ENCODE peak calls at places on chromosomes 2 and 18, in six cellular contexts. P is CD8-positive, alpha-beta T cell; C is bronchial epithelial cell; O is NB4; E is breast epithelium; K is AG09309. Q is an unnamed sample.
A peak's percentile ranks its signal among the peaks of the same experiment; 100 is the strongest.

GRCh38 chr2:177474904-177475474 is 82.4 kb downstream of the AGPS start:
- DNase-seq in P (no peak), O (no peak), E (no peak), C (peak; percentile 76), K (peak; percentile 3), Q (no peak)

GRCh38 chr2:231361701-231362588 is 33.6 kb upstream of the B3GNT7 start:
- DNase-seq in P (no peak), K (no peak), C (no peak), O (peak; percentile 94), E (peak; percentile 35), Q (peak; percentile 57)

GRCh38 chr2:226656367-226656766 is 143.3 kb downstream of the IRS1 start:
- DNase-seq in K (no peak), P (no peak), C (no peak), O (no peak), E (no peak), Q (no peak)

GRCh38 chr2:205698556-205699282 is 16.4 kb downstream of the NRP2 start:
- DNase-seq in K (no peak), E (no peak), P (no peak), O (no peak), C (peak; percentile 29), Q (no peak)

GRCh38 chr2:190545756-190546385 is 11.3 kb upstream of the NEMP2 start:
- DNase-seq in C (no peak), E (no peak), K (no peak), P (no peak), O (no peak), Q (no peak)

GRCh38 chr2:67526283-67526682 is 129.2 kb downstream of the ETAA1 start:
- DNase-seq in O (peak; percentile 4), E (no peak), P (no peak), C (peak; percentile 75), K (peak; percentile 55), Q (no peak)

GRCh38 chr2:128808462-128809255 is 490.0 kb upstream of the HS6ST1 start:
- DNase-seq in K (no peak), E (no peak), P (no peak), O (no peak), C (peak; percentile 95), Q (no peak)

GRCh38 chr2:217383620-217384019 is 523.8 kb upstream of the TNP1 start:
- DNase-seq in O (no peak), C (no peak), E (no peak), K (no peak), P (no peak), Q (no peak)

GRCh38 chr18:32040936-32041335 is 22.3 kb downstream of the RNF125 start:
- DNase-seq in O (peak; percentile 90), P (peak; percentile 43), E (no peak), C (no peak), K (no peak), Q (peak; percentile 41)

GRCh38 chr18:24797987-24798386 is 337.6 kb downstream of the HRH4 start:
- DNase-seq in E (no peak), O (no peak), P (no peak), K (no peak), C (no peak), Q (no peak)

GRCh38 chr2:9336209-9336533 is 87.2 kb downstream of the ITGB1BP1 start:
- DNase-seq in E (no peak), C (no peak), P (no peak), K (no peak), O (no peak), Q (no peak)

GRCh38 chr2:142877265-142877756 is at the start of gene KYNU:
- DNase-seq in C (peak; percentile 76), K (no peak), P (no peak), O (peak; percentile 59), E (no peak), Q (no peak)

GRCh38 chr18:3440340-3440739 is 9.6 kb upstream of the TGIF1 start:
- DNase-seq in K (no peak), C (no peak), P (no peak), O (no peak), E (no peak), Q (no peak)

GRCh38 chr18:63152096-63152495 is 167.5 kb downstream of the BCL2 start:
- DNase-seq in O (no peak), E (no peak), C (no peak), P (no peak), K (no peak), Q (no peak)

GRCh38 chr2:219384872-219385271 is 2.8 kb downstream of the DNPEP start:
- DNase-seq in P (no peak), E (no peak), O (no peak), K (no peak), C (no peak), Q (no peak)

GRCh38 chr2:225993430-225993829 is 593.9 kb downstream of the NYAP2 start:
- DNase-seq in E (no peak), O (no peak), C (peak; percentile 71), P (no peak), K (no peak), Q (no peak)

GRCh38 chr2:241865957-241866858 is 3.3 kb upstream of the RTP5 start:
- DNase-seq in O (peak; percentile 46), C (no peak), E (no peak), K (no peak), P (no peak), Q (no peak)

GRCh38 chr2:65345626-65346025 is 86.8 kb downstream of the SPRED2 start:
- DNase-seq in K (no peak), P (no peak), O (no peak), E (no peak), C (no peak), Q (no peak)
- TF ChIP-seq CTCF in K (no peak), P (no peak), O (no peak), E (no peak), C (no peak), Q (no peak)

DNA sequence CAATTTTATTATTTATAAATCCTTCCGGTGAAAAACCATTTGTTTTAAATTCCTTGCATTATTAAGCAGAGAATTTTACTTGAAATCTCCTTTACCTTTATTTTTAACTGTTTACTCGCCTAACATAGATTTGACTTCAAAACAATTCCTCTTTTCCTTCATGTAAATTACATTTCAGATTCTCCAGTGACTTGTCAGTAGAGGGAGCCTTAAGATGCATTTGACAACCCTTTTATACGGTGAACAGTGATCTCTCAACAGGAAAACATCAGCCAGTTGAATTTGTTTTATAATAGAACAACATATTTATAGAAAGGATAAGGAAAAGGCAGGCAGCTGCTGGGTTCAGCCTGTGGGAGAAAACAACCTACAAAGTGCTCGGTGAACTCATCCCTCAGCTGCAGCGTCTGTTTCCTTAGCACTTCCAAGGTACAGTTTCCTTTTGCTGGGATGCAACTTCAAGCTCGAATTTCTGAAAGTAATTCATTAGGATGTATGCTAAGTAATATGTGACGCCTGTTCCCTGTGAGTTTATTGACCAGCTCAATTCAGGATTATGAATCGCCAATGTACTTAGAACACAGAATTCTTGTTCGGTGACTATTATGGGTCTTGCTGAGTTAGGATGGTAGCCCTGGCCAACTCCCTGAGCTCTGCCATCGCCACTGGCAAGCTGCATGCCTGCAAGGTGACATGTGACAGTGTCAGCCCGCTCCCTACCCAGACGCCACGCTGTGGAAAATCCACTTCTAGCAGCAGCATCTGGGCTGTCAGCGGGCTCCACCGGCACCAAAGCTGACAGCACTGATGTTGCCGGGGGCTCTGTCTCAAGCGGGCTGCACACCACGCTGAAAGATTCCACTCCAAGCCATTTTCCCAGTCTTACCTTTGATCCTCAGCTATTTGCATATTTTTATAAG is 100.9 kb downstream of the MYT1L start:
- DNase-seq in O (peak; percentile 14), P (no peak), C (peak; percentile 4), K (no peak), E (no peak), Q (no peak)
- TF ChIP-seq CTCF in O (peak; percentile 12), P (no peak), C (no peak), K (no peak), E (no peak), Q (no peak)

DNA sequence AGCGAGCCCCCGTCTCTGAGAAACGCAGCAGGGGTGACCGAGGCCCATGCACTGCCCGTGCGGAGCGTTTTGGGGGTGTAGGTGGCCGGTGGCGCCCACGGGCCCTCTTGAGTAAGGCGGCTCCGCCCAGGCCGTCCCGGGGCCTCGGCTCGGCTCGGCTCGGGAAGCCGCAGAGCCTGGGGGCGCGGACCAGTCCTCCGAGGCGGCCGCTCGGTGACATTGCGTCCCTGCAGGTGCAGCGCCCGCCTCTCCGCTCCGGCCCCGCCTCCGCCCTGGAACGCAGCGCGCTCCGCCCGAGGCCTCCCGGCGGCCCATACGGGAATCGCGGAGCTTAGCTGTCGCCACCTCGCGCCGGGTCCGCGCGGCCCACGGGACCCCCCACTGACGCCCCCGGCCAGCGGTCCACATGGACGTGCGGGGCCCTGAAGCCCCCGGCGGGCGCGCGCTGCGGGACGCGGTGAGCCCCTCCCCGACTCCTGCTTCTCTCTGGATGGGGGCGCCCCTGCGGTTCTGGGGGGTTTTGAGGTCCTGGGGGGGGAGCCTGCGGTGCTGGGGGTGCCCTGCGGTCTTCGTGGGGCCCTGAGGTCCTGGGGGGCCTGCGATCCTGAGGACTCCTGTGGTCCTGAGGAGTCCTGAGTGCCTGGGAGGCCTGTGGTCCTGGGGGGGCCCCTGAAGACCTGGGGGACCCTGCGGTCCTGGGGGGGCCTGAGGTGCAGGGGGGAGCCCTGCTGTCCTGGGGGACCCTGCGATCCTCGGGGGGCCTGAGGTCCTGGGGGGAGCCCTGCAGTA is at the start of gene HSBP1L1:
- DNase-seq in C (no peak), K (no peak), O (no peak), P (peak; percentile 54), E (peak; percentile 84), Q (peak; percentile 48)
- TF ChIP-seq CTCF in C (peak; percentile 53), K (no peak), O (no peak), P (no peak), E (no peak), Q (no peak)

GRCh38 chr2:100262555-100263320 is 59.6 kb downstream of the LONRF2 start:
- DNase-seq in E (peak; percentile 80), O (peak; percentile 80), P (peak; percentile 31), C (peak; percentile 36), K (no peak), Q (peak; percentile 48)

GRCh38 chr2:100262043-100262442 is 60.3 kb downstream of the LONRF2 start:
- DNase-seq in E (no peak), O (no peak), P (no peak), K (no peak), C (no peak), Q (no peak)

GRCh38 chr2:100259991-100260390 is 62.3 kb downstream of the LONRF2 start:
- DNase-seq in K (no peak), C (no peak), E (no peak), O (no peak), P (no peak), Q (no peak)

GRCh38 chr2:100259106-100259505 is 63.2 kb downstream of the LONRF2 start:
- DNase-seq in P (no peak), E (no peak), C (no peak), K (no peak), O (no peak), Q (no peak)

DNA sequence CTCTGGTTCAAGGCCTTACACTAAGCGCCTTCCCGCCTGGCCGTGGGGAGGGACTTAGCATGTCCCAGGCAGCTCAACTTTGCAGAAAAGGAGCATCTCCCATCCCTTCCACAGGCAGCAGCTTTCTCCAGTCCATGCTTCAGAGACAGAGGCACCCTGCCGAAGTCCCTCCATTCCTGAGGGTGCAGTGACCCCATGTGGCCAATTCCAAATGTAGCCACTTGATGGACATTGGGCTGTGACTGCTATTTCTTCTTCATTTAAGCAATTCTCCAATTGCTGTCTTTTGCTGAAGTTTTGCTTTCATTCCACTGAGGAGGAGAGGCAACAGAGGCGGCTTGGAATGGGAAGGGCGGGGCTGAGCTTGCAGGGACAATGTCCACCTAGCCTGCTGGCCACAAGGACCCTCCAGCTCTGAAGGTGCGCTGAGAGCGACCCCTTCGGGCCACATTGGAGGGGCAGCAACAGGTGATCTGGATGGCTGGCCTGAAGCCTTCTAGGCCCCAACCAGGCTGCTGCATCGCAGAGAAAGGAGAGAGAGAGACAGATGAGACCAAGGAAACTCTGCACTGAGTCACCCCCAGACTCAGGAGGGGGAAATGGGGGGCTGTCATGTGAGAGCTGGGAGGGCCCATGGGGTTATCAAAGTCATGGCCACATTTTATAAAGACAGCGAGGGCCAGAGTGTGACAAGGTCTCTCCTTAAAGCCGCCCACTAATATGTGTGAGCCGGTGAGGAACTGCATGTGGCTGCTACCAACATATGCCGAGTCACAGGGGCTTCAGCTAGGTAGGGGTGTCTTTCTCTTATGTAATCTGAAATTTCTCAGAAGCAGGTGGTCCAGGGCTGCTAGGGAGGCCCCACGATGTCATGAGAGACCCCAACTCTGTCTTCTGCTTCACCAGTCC is 61.3 kb downstream of the LONRF2 start:
- DNase-seq in K (peak; percentile 63), P (no peak), C (peak; percentile 27), E (peak; percentile 70), O (peak; percentile 76), Q (no peak)
- TF ChIP-seq CTCF in K (peak; percentile 74), P (no peak), C (peak; percentile 49), E (peak; percentile 63), O (peak; percentile 57), Q (no peak)

Q was measured in natural killer cell.